ENCODE peak calls at places on chromosomes 12 and 14, in four cellular contexts. W is A549, U is HepG2, C is SK-N-SH. S is an unnamed sample.
A peak's percentile ranks its signal among the peaks of the same experiment; 100 is the strongest.

GRCh38 chr12:110689002-110689600 is at the start of gene HVCN1:
- DNase-seq in W (no peak), U (no peak), C (peak; percentile 77), S (no peak)

GRCh38 chr12:52802442-52802841 is 6.5 kb upstream of the KRT3 start:
- DNase-seq in W (no peak), U (no peak), C (no peak), S (no peak)

GRCh38 chr12:57474862-57475261 is 4.8 kb downstream of the ARHGAP9 start:
- DNase-seq in W (no peak), U (no peak), C (no peak), S (no peak)

GRCh38 chr12:123533672-123534643 is at the start of gene RILPL1:
- DNase-seq in W (peak; percentile 77), U (peak; percentile 58), C (peak; percentile 94), S (no peak)

GRCh38 chr14:55339770-55340169 is 68.5 kb downstream of the FBXO34 start:
- DNase-seq in W (no peak), U (no peak), C (no peak), S (no peak)

GRCh38 chr14:75434557-75435248 is 6.9 kb downstream of the JDP2 start:
- DNase-seq in W (no peak), U (no peak), C (peak; percentile 76), S (no peak)

GRCh38 chr12:62720661-62721330 is 214.2 kb downstream of the PPM1H start:
- DNase-seq in W (no peak), U (no peak), C (no peak), S (no peak)

GRCh38 chr12:131894313-131894860 is at the start of gene ULK1:
- DNase-seq in W (peak; percentile 90), U (peak; percentile 70), C (peak; percentile 100), S (peak; percentile 16)

GRCh38 chr12:76346798-76347420 is 1.3 kb downstream of the BBS10 start:
- DNase-seq in W (peak; percentile 54), U (peak; percentile 50), C (peak; percentile 29), S (peak; percentile 25)

GRCh38 chr14:57833304-57833703 is 32.6 kb downstream of the SLC35F4 start:
- DNase-seq in W (peak; percentile 74), U (no peak), C (no peak), S (no peak)

GRCh38 chr12:67647251-67647546 is 1.3 kb upstream of the DYRK2 start:
- DNase-seq in W (no peak), U (no peak), C (no peak), S (no peak)

GRCh38 chr12:9897524-9897923 is 16.2 kb downstream of the KLRF2 start:
- DNase-seq in W (no peak), U (no peak), C (no peak), S (no peak)

GRCh38 chr12:57340104-57340503 is 89.1 kb upstream of the STAC3 start:
- DNase-seq in W (peak; percentile 71), U (no peak), C (no peak), S (no peak)

GRCh38 chr14:56120091-56120632 is 2.0 kb downstream of the PELI2 start:
- DNase-seq in W (no peak), U (no peak), C (peak; percentile 15), S (no peak)

GRCh38 chr12:60106207-60106606 is 510.4 kb downstream of the SLC16A7 start:
- DNase-seq in W (peak; percentile 14), U (no peak), C (no peak), S (no peak)

GRCh38 chr14:21101802-21102413 is 1.0 kb downstream of the TMEM253 start:
- DNase-seq in W (no peak), U (no peak), C (no peak), S (no peak)

GRCh38 chr14:64675246-64675645 is 29.0 kb upstream of the PLEKHG3 start:
- DNase-seq in W (no peak), U (no peak), C (no peak), S (no peak)

GRCh38 chr12:57840701-57841100 is 5.8 kb downstream of the CTDSP2 start:
- DNase-seq in W (no peak), U (peak; percentile 73), C (peak; percentile 80), S (no peak)

GRCh38 chr12:30599631-30600030 is 96.0 kb downstream of the IPO8 start:
- DNase-seq in W (peak; percentile 57), U (peak; percentile 97), C (no peak), S (no peak)

GRCh38 chr12:69329669-69330428 is 18.3 kb upstream of the LYZ start:
- DNase-seq in W (peak; percentile 17), U (peak; percentile 71), C (no peak), S (no peak)

DNA sequence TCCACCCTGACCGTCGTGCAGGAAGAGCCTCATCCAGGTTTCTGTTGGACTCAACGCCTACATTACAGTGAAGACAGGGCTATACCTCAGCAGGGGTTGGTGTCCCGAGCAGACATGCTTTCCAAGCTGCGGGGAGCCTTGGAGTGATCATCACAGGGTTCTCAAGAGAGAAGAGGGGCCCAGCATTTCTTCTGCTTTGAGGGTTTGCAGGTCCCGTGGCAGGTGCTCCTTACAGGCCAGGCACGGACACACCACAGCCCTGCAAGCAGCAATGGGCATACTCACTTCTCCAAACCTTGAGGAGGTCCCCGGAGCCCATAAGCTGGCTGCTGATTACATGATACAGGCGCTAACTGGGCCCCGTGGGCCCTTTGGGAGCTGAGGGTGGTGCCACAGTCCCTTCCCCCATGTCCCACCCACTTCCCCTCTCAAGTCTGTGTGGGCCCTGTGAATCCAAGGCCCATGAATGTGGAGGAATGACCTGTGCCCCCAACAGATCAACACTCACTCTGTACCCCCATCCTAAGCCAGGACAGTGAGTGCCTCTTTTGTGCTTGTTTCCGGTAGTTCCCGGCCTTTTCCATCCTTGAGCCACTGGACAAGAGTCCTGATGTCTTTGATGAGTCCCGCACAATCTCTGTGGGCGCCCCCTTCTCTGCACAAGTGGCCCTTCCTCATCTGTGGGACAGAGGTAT is 1.0 kb downstream of the AQP2 start:
- DNase-seq in W (no peak), U (no peak), C (no peak), S (no peak)
- TF ChIP-seq PBX3 in W (no peak), U (no peak), C (no peak), S (no peak)

GRCh38 chr14:22537436-22538310 is 51.4 kb downstream of the DAD1 start:
- DNase-seq in W (no peak), U (no peak), C (no peak), S (no peak)
- TF ChIP-seq PBX3 in W (no peak), U (no peak), C (no peak), S (no peak)

DNA sequence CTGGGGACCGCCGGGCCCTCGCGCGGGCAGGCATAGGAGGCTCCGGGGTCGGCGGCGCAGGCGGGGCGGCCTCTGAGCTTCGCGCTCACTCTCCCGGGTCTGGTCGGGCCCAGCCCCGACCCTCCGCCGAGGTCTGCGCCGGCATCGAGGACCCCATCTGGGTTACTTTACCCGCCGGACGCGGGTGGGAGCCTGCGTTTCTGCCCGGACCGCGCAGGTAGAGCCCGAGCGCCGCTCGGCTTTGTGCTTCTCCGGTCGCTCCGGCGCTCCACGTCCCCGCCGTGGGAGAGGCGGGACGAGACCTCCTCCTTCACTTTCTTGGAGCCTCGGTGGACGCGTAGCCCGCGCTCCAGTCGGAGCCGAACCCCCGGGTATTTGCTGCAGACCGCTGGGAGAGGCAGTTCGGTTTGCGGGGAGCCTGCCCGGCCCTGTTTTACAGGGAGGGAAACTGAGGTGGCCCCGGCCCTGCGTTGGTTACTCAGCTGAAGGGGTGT is 63.2 kb downstream of the FBXL14 start:
- DNase-seq in W (no peak), U (no peak), C (no peak), S (no peak)
- TF ChIP-seq PBX3 in W (no peak), U (no peak), C (no peak), S (no peak)

GRCh38 chr12:11797317-11797913 is 147.9 kb downstream of the ETV6 start:
- DNase-seq in W (no peak), U (peak; percentile 28), C (no peak), S (no peak)
- TF ChIP-seq PBX3 in W (no peak), U (no peak), C (no peak), S (no peak)

GRCh38 chr14:35365130-35366047 is 39.2 kb downstream of the NFKBIA start:
- DNase-seq in W (peak; percentile 75), U (peak; percentile 98), C (no peak), S (no peak)
- TF ChIP-seq PBX3 in W (no peak), U (no peak), C (no peak), S (no peak)

DNA sequence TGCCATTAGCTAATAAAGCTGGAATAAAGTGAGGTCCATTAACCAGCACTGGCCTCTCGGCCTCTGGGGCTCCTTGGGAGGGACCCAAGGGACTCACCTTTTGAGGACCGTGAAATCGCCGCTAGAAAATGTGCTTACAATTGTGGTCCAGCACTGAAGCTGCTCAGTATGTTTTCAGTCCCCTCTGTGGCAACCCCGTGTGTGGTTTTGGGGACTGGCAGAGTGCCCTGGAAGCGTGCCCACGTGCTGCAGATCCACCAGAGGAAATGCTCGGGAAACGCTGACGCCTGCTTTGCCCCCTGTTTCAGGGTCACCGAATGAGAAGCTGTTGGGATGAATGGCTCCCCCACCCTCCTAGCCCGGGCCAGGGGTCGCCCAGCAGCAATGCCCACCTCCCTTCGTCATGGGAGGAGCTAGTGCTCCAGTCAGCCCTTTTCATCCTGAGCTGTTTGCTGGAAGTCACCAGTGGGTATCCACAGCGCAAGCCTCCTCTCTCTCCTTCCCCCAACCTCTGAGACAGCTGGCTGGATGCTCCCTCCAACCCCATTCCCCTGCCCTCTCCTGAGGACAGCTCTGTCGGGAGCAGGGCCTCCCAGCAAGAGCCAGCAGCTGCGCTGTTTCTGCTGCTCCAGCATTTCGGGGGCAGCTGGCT is 33.1 kb upstream of the PPP1R13B start:
- DNase-seq in W (no peak), U (no peak), C (peak; percentile 62), S (no peak)
- TF ChIP-seq PBX3 in W (no peak), U (no peak), C (no peak), S (no peak)

GRCh38 chr14:100904307-100905019 is 941 bp upstream of the RTL1 start:
- DNase-seq in W (peak; percentile 34), U (no peak), C (peak; percentile 83), S (no peak)
- TF ChIP-seq PBX3 in W (no peak), U (no peak), C (no peak), S (no peak)

GRCh38 chr12:47650469-47650868 is 55.4 kb downstream of the RPAP3 start:
- DNase-seq in W (no peak), U (no peak), C (no peak), S (no peak)
- TF ChIP-seq PBX3 in W (no peak), U (no peak), C (no peak), S (no peak)

GRCh38 chr12:58860788-58861240 is 59.5 kb downstream of the LRIG3 start:
- DNase-seq in W (no peak), U (no peak), C (no peak), S (no peak)

GRCh38 chr12:58860050-58860787 is 60.1 kb downstream of the LRIG3 start:
- DNase-seq in W (no peak), U (peak; percentile 2), C (no peak), S (no peak)

GRCh38 chr12:58858030-58858429 is 62.3 kb downstream of the LRIG3 start:
- DNase-seq in W (no peak), U (no peak), C (no peak), S (no peak)
- TF ChIP-seq PBX3 in W (no peak), U (no peak), C (no peak), S (no peak)

S was measured in GM12878.